ENCODE peak calls at places on chromosomes 5 and 9, in seven cellular contexts. One of them, this sample, is unnamed. For H3K4me1, the result is how much of the 10 kb centered on the place peaks cover.

GRCh38 chr5:168467755-168468280 is 18.5 kb upstream of the RARS1 start:
- DNase-seq in GM23338: no peak
- DNase-seq in HCT116: no peak
- DNase-seq in breast epithelium: no peak
- DNase-seq in GM12878: no peak
- DNase-seq in spleen: peak
- DNase-seq in SK-N-SH: no peak
- DNase-seq in this sample: no peak

GRCh38 chr9:38036359-38037084 is 32.5 kb downstream of the SHB start:
- DNase-seq in GM23338: no peak
- DNase-seq in HCT116: no peak
- DNase-seq in breast epithelium: no peak
- DNase-seq in GM12878: no peak
- DNase-seq in spleen: no peak
- DNase-seq in SK-N-SH: no peak
- DNase-seq in this sample: peak

GRCh38 chr9:125296843-125297372 is 35.3 kb downstream of the GAPVD1 start:
- DNase-seq in GM23338: no peak
- DNase-seq in HCT116: no peak
- DNase-seq in breast epithelium: no peak
- DNase-seq in GM12878: no peak
- DNase-seq in spleen: no peak
- DNase-seq in SK-N-SH: no peak
- DNase-seq in this sample: peak

GRCh38 chr5:43121565-43122484 is 1.1 kb downstream of the ZNF131 start:
- DNase-seq in GM23338: peak
- DNase-seq in HCT116: no peak
- DNase-seq in breast epithelium: no peak
- DNase-seq in GM12878: no peak
- DNase-seq in spleen: no peak
- DNase-seq in SK-N-SH: peak
- DNase-seq in this sample: peak

GRCh38 chr9:127835930-127836586 is 18.4 kb downstream of the ENG start:
- DNase-seq in GM23338: no peak
- DNase-seq in HCT116: no peak
- DNase-seq in breast epithelium: no peak
- DNase-seq in GM12878: no peak
- DNase-seq in spleen: no peak
- DNase-seq in SK-N-SH: no peak
- DNase-seq in this sample: no peak

GRCh38 chr5:59436364-59437158 is 457.0 kb downstream of the PDE4D start:
- DNase-seq in GM23338: no peak
- DNase-seq in HCT116: no peak
- DNase-seq in breast epithelium: no peak
- DNase-seq in GM12878: no peak
- DNase-seq in spleen: no peak
- DNase-seq in SK-N-SH: no peak
- DNase-seq in this sample: no peak

GRCh38 chr5:55766408-55766807 is 28.5 kb downstream of the DDX4 start:
- DNase-seq in GM23338: no peak
- DNase-seq in HCT116: no peak
- DNase-seq in breast epithelium: no peak
- DNase-seq in GM12878: no peak
- DNase-seq in spleen: no peak
- DNase-seq in SK-N-SH: no peak
- DNase-seq in this sample: no peak

GRCh38 chr9:93456504-93456903 is 3.1 kb upstream of the FAM120AOS start:
- DNase-seq in GM23338: no peak
- DNase-seq in HCT116: no peak
- DNase-seq in breast epithelium: no peak
- DNase-seq in GM12878: no peak
- DNase-seq in spleen: no peak
- DNase-seq in SK-N-SH: no peak
- DNase-seq in this sample: no peak

GRCh38 chr9:95857122-95857521 is 18.4 kb upstream of the ERCC6L2 start:
- DNase-seq in GM23338: peak
- DNase-seq in HCT116: no peak
- DNase-seq in breast epithelium: no peak
- DNase-seq in GM12878: no peak
- DNase-seq in spleen: no peak
- DNase-seq in SK-N-SH: peak
- DNase-seq in this sample: no peak

GRCh38 chr9:113349434-113350337 is at the start of gene BSPRY:
- DNase-seq in GM23338: peak
- DNase-seq in HCT116: peak
- DNase-seq in breast epithelium: no peak
- DNase-seq in GM12878: no peak
- DNase-seq in spleen: peak
- DNase-seq in SK-N-SH: peak
- DNase-seq in this sample: no peak

GRCh38 chr9:131097948-131098278 is 1.6 kb downstream of the AIF1L start:
- DNase-seq in GM23338: no peak
- DNase-seq in HCT116: no peak
- DNase-seq in breast epithelium: no peak
- DNase-seq in GM12878: no peak
- DNase-seq in spleen: no peak
- DNase-seq in SK-N-SH: no peak
- DNase-seq in this sample: no peak

GRCh38 chr5:159184858-159185381 is 24.4 kb downstream of the RNF145 start:
- DNase-seq in GM23338: no peak
- DNase-seq in HCT116: no peak
- DNase-seq in breast epithelium: no peak
- DNase-seq in GM12878: no peak
- DNase-seq in spleen: no peak
- DNase-seq in SK-N-SH: no peak
- DNase-seq in this sample: no peak

GRCh38 chr9:25415723-25416122 is 262.5 kb downstream of the TUSC1 start:
- DNase-seq in GM23338: no peak
- DNase-seq in HCT116: no peak
- DNase-seq in breast epithelium: no peak
- DNase-seq in GM12878: no peak
- DNase-seq in spleen: no peak
- DNase-seq in SK-N-SH: no peak
- DNase-seq in this sample: no peak

GRCh38 chr5:4859489-4860211 is 280.5 kb upstream of the ADAMTS16 start:
- DNase-seq in GM23338: no peak
- DNase-seq in HCT116: no peak
- DNase-seq in breast epithelium: no peak
- DNase-seq in GM12878: no peak
- DNase-seq in spleen: no peak
- DNase-seq in SK-N-SH: no peak
- DNase-seq in this sample: no peak

GRCh38 chr9:131672451-131672850 is 67.4 kb downstream of the RAPGEF1 start:
- DNase-seq in GM23338: no peak
- DNase-seq in HCT116: no peak
- DNase-seq in breast epithelium: no peak
- DNase-seq in GM12878: no peak
- DNase-seq in spleen: no peak
- DNase-seq in SK-N-SH: no peak
- DNase-seq in this sample: no peak

GRCh38 chr5:26894719-26895263 is 143.6 kb downstream of the CDH9 start:
- DNase-seq in GM23338: no peak
- DNase-seq in HCT116: no peak
- DNase-seq in breast epithelium: no peak
- DNase-seq in GM12878: no peak
- DNase-seq in spleen: no peak
- DNase-seq in SK-N-SH: no peak
- DNase-seq in this sample: no peak

GRCh38 chr9:96524764-96525163 is 74.8 kb downstream of the HABP4 start:
- DNase-seq in GM23338: no peak
- DNase-seq in HCT116: no peak
- DNase-seq in breast epithelium: no peak
- DNase-seq in GM12878: no peak
- DNase-seq in spleen: no peak
- DNase-seq in SK-N-SH: no peak
- DNase-seq in this sample: no peak

GRCh38 chr9:81902191-81902590 is 26.0 kb upstream of the SPATA31D4 start:
- DNase-seq in GM23338: no peak
- DNase-seq in HCT116: no peak
- DNase-seq in breast epithelium: no peak
- DNase-seq in GM12878: no peak
- DNase-seq in spleen: no peak
- DNase-seq in SK-N-SH: no peak
- DNase-seq in this sample: no peak

GRCh38 chr5:133497608-133498348 is 114.6 kb downstream of the FSTL4 start:
- DNase-seq in GM23338: no peak
- DNase-seq in HCT116: no peak
- DNase-seq in breast epithelium: no peak
- DNase-seq in GM12878: no peak
- DNase-seq in spleen: no peak
- DNase-seq in SK-N-SH: no peak
- DNase-seq in this sample: no peak

GRCh38 chr9:130854086-130854485 is 19.0 kb downstream of the ABL1 start:
- DNase-seq in GM23338: no peak
- DNase-seq in HCT116: no peak
- DNase-seq in breast epithelium: no peak
- DNase-seq in GM12878: no peak
- DNase-seq in spleen: no peak
- DNase-seq in SK-N-SH: no peak
- DNase-seq in this sample: no peak

GRCh38 chr9:90988318-90988717 is 186.7 kb downstream of the SYK start:
- DNase-seq in GM23338: no peak
- DNase-seq in HCT116: no peak
- DNase-seq in breast epithelium: no peak
- DNase-seq in GM12878: no peak
- DNase-seq in spleen: no peak
- DNase-seq in SK-N-SH: no peak
- DNase-seq in this sample: no peak

GRCh38 chr5:80569961-80570786 is at the start of gene ANKRD34B:
- DNase-seq in GM23338: peak
- DNase-seq in HCT116: no peak
- DNase-seq in breast epithelium: no peak
- DNase-seq in GM12878: no peak
- DNase-seq in spleen: peak
- DNase-seq in SK-N-SH: peak
- DNase-seq in this sample: no peak

GRCh38 chr9:127424669-127424986 is 446 bp downstream of the ZNF79 start:
- DNase-seq in GM23338: no peak
- DNase-seq in HCT116: no peak
- DNase-seq in breast epithelium: no peak
- DNase-seq in GM12878: no peak
- DNase-seq in spleen: no peak
- DNase-seq in SK-N-SH: no peak
- DNase-seq in this sample: no peak

GRCh38 chr9:109270971-109271900 is 49.6 kb downstream of the EPB41L4B start:
- DNase-seq in GM23338: no peak
- DNase-seq in HCT116: no peak
- DNase-seq in breast epithelium: no peak
- DNase-seq in GM12878: no peak
- DNase-seq in spleen: no peak
- DNase-seq in SK-N-SH: peak
- DNase-seq in this sample: no peak

DNA sequence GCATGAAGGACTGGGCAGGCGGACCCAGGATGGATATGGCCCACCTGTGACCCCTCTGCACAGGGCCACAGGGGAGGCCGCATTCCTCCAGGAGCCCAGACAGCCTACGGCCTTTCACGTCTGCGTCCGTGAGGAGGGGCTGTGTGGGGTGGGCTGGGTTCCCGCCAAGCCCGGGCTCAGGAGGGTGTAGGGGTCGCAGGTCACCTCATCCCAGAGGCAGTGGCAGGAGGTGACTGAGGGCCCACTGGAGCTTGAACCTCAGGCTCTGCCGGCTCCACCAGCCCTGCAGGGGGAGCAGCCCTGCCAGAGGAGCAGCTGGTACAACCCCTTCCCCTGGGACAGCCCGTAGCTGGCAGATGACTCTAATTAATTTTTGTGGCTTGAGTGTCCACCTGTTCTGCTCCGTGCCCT is 40.7 kb upstream of the CACNA1B start:
- DNase-seq in GM23338: peak
- DNase-seq in HCT116: no peak
- DNase-seq in breast epithelium: no peak
- DNase-seq in GM12878: no peak
- DNase-seq in spleen: no peak
- DNase-seq in SK-N-SH: no peak
- DNase-seq in this sample: no peak
- H3K4me1 ChIP-seq in GM23338: under half
- H3K4me1 ChIP-seq in HCT116: under half
- H3K4me1 ChIP-seq in breast epithelium: under half
- H3K4me1 ChIP-seq in GM12878: under half
- H3K4me1 ChIP-seq in spleen: under half
- H3K4me1 ChIP-seq in SK-N-SH: under half
- H3K4me1 ChIP-seq in this sample: under half

GRCh38 chr5:172904643-172905345 is 54.4 kb upstream of the RPL26L1 start:
- DNase-seq in GM23338: peak
- DNase-seq in HCT116: peak
- DNase-seq in breast epithelium: peak
- DNase-seq in GM12878: no peak
- DNase-seq in spleen: no peak
- DNase-seq in SK-N-SH: peak
- DNase-seq in this sample: peak
- TF ChIP-seq POLR2AphosphoS5 in GM23338: no peak
- TF ChIP-seq POLR2AphosphoS5 in HCT116: peak
- TF ChIP-seq POLR2AphosphoS5 in breast epithelium: peak
- TF ChIP-seq POLR2AphosphoS5 in GM12878: no peak
- TF ChIP-seq POLR2AphosphoS5 in spleen: peak
- TF ChIP-seq POLR2AphosphoS5 in SK-N-SH: no peak
- TF ChIP-seq POLR2AphosphoS5 in this sample: peak

GRCh38 chr5:145666591-145666990 is 168.6 kb downstream of the PRELID2 start:
- DNase-seq in GM23338: no peak
- DNase-seq in HCT116: no peak
- DNase-seq in breast epithelium: no peak
- DNase-seq in GM12878: no peak
- DNase-seq in spleen: no peak
- DNase-seq in SK-N-SH: no peak
- DNase-seq in this sample: no peak

DNA sequence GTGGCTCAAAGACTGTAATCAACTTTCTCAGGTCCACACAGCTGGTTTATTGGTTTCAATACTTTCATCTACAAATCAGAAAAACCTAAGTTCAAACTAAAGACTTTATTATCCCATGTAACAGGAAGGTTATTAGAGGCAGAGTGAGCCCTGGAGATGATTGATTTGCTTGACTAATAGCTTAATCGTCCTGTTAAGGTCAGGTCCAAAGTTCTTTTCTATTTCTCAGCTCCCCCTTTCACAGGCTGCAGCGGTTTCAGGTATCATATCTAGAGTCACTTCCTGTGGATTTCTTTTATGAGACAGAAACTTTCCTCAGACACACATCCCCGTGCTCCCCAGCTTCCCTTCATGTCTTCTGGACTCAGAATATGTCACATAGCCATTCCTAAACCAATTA is 166.4 kb downstream of the PRELID2 start:
- DNase-seq in GM23338: no peak
- DNase-seq in HCT116: no peak
- DNase-seq in breast epithelium: no peak
- DNase-seq in GM12878: no peak
- DNase-seq in spleen: no peak
- DNase-seq in SK-N-SH: no peak
- DNase-seq in this sample: no peak
- TF ChIP-seq CTCF in GM23338: no peak
- TF ChIP-seq CTCF in HCT116: no peak
- TF ChIP-seq CTCF in breast epithelium: no peak
- TF ChIP-seq CTCF in GM12878: no peak
- TF ChIP-seq CTCF in spleen: no peak
- TF ChIP-seq CTCF in SK-N-SH: no peak
- TF ChIP-seq CTCF in this sample: no peak

DNA sequence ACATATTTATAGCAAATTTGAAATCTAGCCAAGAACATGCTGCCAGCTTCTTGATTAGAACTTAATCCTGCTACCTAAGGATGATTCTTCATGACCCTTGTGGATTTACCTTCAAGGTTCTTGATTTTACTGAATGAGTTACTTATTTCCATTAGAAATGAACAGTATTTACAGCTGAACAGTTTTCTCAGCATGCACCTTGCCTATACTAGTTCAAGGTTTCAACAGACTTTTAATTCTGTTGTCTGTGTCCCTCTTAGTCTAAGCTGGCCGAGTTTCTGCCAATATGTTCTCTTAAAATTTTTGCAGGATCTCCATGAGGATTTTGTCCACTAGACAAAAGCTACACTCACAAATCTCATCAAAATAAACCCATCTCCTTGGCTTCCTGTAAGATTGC is 188.8 kb upstream of the ST8SIA4 start:
- DNase-seq in GM23338: no peak
- DNase-seq in HCT116: no peak
- DNase-seq in breast epithelium: no peak
- DNase-seq in GM12878: no peak
- DNase-seq in spleen: no peak
- DNase-seq in SK-N-SH: no peak
- DNase-seq in this sample: no peak
- H3K4me1 ChIP-seq in GM23338: under half
- H3K4me1 ChIP-seq in HCT116: under half
- H3K4me1 ChIP-seq in breast epithelium: under half
- H3K4me1 ChIP-seq in GM12878: under half
- H3K4me1 ChIP-seq in spleen: under half
- H3K4me1 ChIP-seq in SK-N-SH: under half
- H3K4me1 ChIP-seq in this sample: under half